ENCODE peak calls at places on chromosomes 3 and 15, in four cellular contexts. X is activated naive CD4-positive, alpha-beta T cell; E is T-helper 17 cell; A is stimulated activated CD4-positive, alpha-beta T cell treated with anti-CD3 and anti-CD28 coated beads, TNF-alpha, amount 100 ng/mL, for 4 hours. J is an unnamed sample.

GRCh38 chr3:100185847-100186246 is 71.5 kb upstream of the FILIP1L start:
- DNase-seq in X (no peak), E (no peak), A (no peak), J (no peak)

GRCh38 chr15:60328852-60329443 is 68.8 kb downstream of the ANXA2 start:
- DNase-seq in A (no peak), E (no peak), X (no peak), J (no peak)

GRCh38 chr3:64291345-64291744 is 66.1 kb upstream of the PRICKLE2 start:
- DNase-seq in X (no peak), E (no peak), A (no peak), J (no peak)

GRCh38 chr3:63940389-63940757 is 28.2 kb upstream of the SCAANT1 start:
- DNase-seq in E (no peak), X (no peak), A (no peak), J (no peak)

GRCh38 chr3:32443471-32443870 is 51.8 kb downstream of the CMTM7 start:
- DNase-seq in E (no peak), A (no peak), X (no peak), J (no peak)

GRCh38 chr3:115784739-115785571 is 161.6 kb downstream of the GAP43 start:
- DNase-seq in X (no peak), E (no peak), A (no peak), J (no peak)

GRCh38 chr3:79983063-79983561 is 215.3 kb upstream of the ROBO1 start:
- DNase-seq in X (no peak), A (no peak), E (no peak), J (no peak)

GRCh38 chr3:87191175-87191574 is 35.9 kb upstream of the CHMP2B start:
- DNase-seq in X (no peak), E (no peak), A (no peak), J (no peak)

GRCh38 chr3:3627104-3627503 is 172.1 kb upstream of the LRRN1 start:
- DNase-seq in X (no peak), E (no peak), A (no peak), J (no peak)

GRCh38 chr3:53229606-53230005 is 26.2 kb downstream of the TKT start:
- DNase-seq in X (no peak), E (no peak), A (no peak), J (no peak)

J was measured in H9.